ENCODE peak calls at places on chromosome 1, in six cellular contexts. One of them, this sample, is unnamed.

GRCh38 chr1:192632188-192632587 is 3.8 kb upstream of the RGS13 start:
- DNase-seq in iPS DF 6.9: no peak
- DNase-seq in fibroblast of lung: peak; percentile 52
- DNase-seq in HCT116: no peak
- DNase-seq in substantia nigra: no peak
- DNase-seq in prostate gland: no peak
- DNase-seq in this sample: no peak

GRCh38 chr1:168447871-168448270 is 95.9 kb downstream of the XCL2 start:
- DNase-seq in substantia nigra: no peak
- DNase-seq in iPS DF 6.9: no peak
- DNase-seq in prostate gland: no peak
- DNase-seq in fibroblast of lung: no peak
- DNase-seq in HCT116: no peak
- DNase-seq in this sample: no peak

GRCh38 chr1:17636612-17637011 is 97.1 kb downstream of the ARHGEF10L start:
- DNase-seq in iPS DF 6.9: no peak
- DNase-seq in HCT116: no peak
- DNase-seq in fibroblast of lung: peak; percentile 54
- DNase-seq in substantia nigra: no peak
- DNase-seq in prostate gland: no peak
- DNase-seq in this sample: no peak

GRCh38 chr1:172976222-172977041 is 74.3 kb downstream of the TNFSF18 start:
- DNase-seq in fibroblast of lung: peak; percentile 97
- DNase-seq in substantia nigra: no peak
- DNase-seq in HCT116: no peak
- DNase-seq in prostate gland: peak; percentile 63
- DNase-seq in iPS DF 6.9: no peak
- DNase-seq in this sample: no peak

GRCh38 chr1:35111106-35111505 is 31.9 kb downstream of the ZMYM1 start:
- DNase-seq in HCT116: no peak
- DNase-seq in iPS DF 6.9: no peak
- DNase-seq in substantia nigra: no peak
- DNase-seq in prostate gland: no peak
- DNase-seq in fibroblast of lung: peak; percentile 87
- DNase-seq in this sample: no peak

GRCh38 chr1:179586107-179586823 is 5.4 kb upstream of the TDRD5 start:
- DNase-seq in fibroblast of lung: peak; percentile 42
- DNase-seq in HCT116: no peak
- DNase-seq in substantia nigra: no peak
- DNase-seq in iPS DF 6.9: no peak
- DNase-seq in prostate gland: peak; percentile 55
- DNase-seq in this sample: peak; percentile 59

GRCh38 chr1:16248603-16249534 is 11.9 kb upstream of the CPLANE2 start:
- DNase-seq in substantia nigra: peak; percentile 7
- DNase-seq in prostate gland: peak; percentile 94
- DNase-seq in HCT116: peak; percentile 13
- DNase-seq in iPS DF 6.9: no peak
- DNase-seq in fibroblast of lung: peak; percentile 85
- DNase-seq in this sample: peak; percentile 68

GRCh38 chr1:243421784-243422183 is 165.9 kb downstream of the SDCCAG8 start:
- DNase-seq in fibroblast of lung: peak; percentile 93
- DNase-seq in iPS DF 6.9: no peak
- DNase-seq in HCT116: no peak
- DNase-seq in prostate gland: peak; percentile 32
- DNase-seq in substantia nigra: no peak
- DNase-seq in this sample: no peak

GRCh38 chr1:117660266-117660973 is 54.6 kb downstream of the TENT5C start:
- DNase-seq in substantia nigra: no peak
- DNase-seq in HCT116: no peak
- DNase-seq in prostate gland: no peak
- DNase-seq in iPS DF 6.9: no peak
- DNase-seq in fibroblast of lung: no peak
- DNase-seq in this sample: no peak

GRCh38 chr1:39671793-39672550 is at the start of gene NT5C1A:
- DNase-seq in prostate gland: no peak
- DNase-seq in fibroblast of lung: peak; percentile 18
- DNase-seq in iPS DF 6.9: no peak
- DNase-seq in substantia nigra: no peak
- DNase-seq in HCT116: no peak
- DNase-seq in this sample: no peak

GRCh38 chr1:175317309-175317708 is 124.7 kb upstream of the KIAA0040 start:
- DNase-seq in substantia nigra: no peak
- DNase-seq in iPS DF 6.9: peak; percentile 22
- DNase-seq in HCT116: peak; percentile 13
- DNase-seq in prostate gland: no peak
- DNase-seq in fibroblast of lung: no peak
- DNase-seq in this sample: no peak

GRCh38 chr1:22037520-22037919 is 15.0 kb upstream of the CDC42 start:
- DNase-seq in prostate gland: no peak
- DNase-seq in fibroblast of lung: no peak
- DNase-seq in iPS DF 6.9: no peak
- DNase-seq in HCT116: no peak
- DNase-seq in substantia nigra: no peak
- DNase-seq in this sample: no peak

GRCh38 chr1:111571987-111572386 is 47.6 kb upstream of the RAP1A start:
- DNase-seq in iPS DF 6.9: no peak
- DNase-seq in substantia nigra: no peak
- DNase-seq in fibroblast of lung: peak; percentile 79
- DNase-seq in HCT116: no peak
- DNase-seq in prostate gland: no peak
- DNase-seq in this sample: no peak

GRCh38 chr1:89810880-89811279 is 10.0 kb upstream of the LRRC8D start:
- DNase-seq in substantia nigra: no peak
- DNase-seq in iPS DF 6.9: no peak
- DNase-seq in fibroblast of lung: no peak
- DNase-seq in prostate gland: no peak
- DNase-seq in HCT116: no peak
- DNase-seq in this sample: no peak

GRCh38 chr1:117237701-117238413 is 27.1 kb upstream of the VTCN1 start:
- DNase-seq in substantia nigra: no peak
- DNase-seq in prostate gland: no peak
- DNase-seq in fibroblast of lung: peak; percentile 70
- DNase-seq in HCT116: no peak
- DNase-seq in iPS DF 6.9: no peak
- DNase-seq in this sample: no peak

GRCh38 chr1:233518344-233518743 is 95.6 kb upstream of the KCNK1 start:
- DNase-seq in prostate gland: no peak
- DNase-seq in HCT116: peak; percentile 65
- DNase-seq in substantia nigra: no peak
- DNase-seq in fibroblast of lung: peak; percentile 12
- DNase-seq in iPS DF 6.9: peak; percentile 52
- DNase-seq in this sample: no peak

GRCh38 chr1:34682452-34683223 is 72.2 kb upstream of the GJB5 start:
- DNase-seq in substantia nigra: no peak
- DNase-seq in iPS DF 6.9: no peak
- DNase-seq in prostate gland: no peak
- DNase-seq in fibroblast of lung: no peak
- DNase-seq in HCT116: no peak
- DNase-seq in this sample: no peak

GRCh38 chr1:207808322-207808705 is 56.5 kb downstream of the CD46 start:
- DNase-seq in iPS DF 6.9: no peak
- DNase-seq in substantia nigra: no peak
- DNase-seq in HCT116: no peak
- DNase-seq in prostate gland: peak; percentile 66
- DNase-seq in fibroblast of lung: no peak
- DNase-seq in this sample: no peak

GRCh38 chr1:48665743-48666142 is 110.9 kb downstream of the BEND5 start:
- DNase-seq in substantia nigra: no peak
- DNase-seq in prostate gland: no peak
- DNase-seq in fibroblast of lung: no peak
- DNase-seq in HCT116: no peak
- DNase-seq in iPS DF 6.9: no peak
- DNase-seq in this sample: no peak

GRCh38 chr1:87968259-87968955 is 639.7 kb downstream of the LMO4 start:
- DNase-seq in prostate gland: no peak
- DNase-seq in fibroblast of lung: peak; percentile 92
- DNase-seq in HCT116: no peak
- DNase-seq in iPS DF 6.9: no peak
- DNase-seq in substantia nigra: no peak
- DNase-seq in this sample: no peak

GRCh38 chr1:95084317-95085176 is 11.8 kb upstream of the ALG14 start:
- DNase-seq in HCT116: peak; percentile 47
- DNase-seq in iPS DF 6.9: no peak
- DNase-seq in fibroblast of lung: peak; percentile 17
- DNase-seq in prostate gland: no peak
- DNase-seq in substantia nigra: no peak
- DNase-seq in this sample: no peak

GRCh38 chr1:175222296-175222938 is 29.8 kb upstream of the KIAA0040 start:
- DNase-seq in iPS DF 6.9: no peak
- DNase-seq in prostate gland: peak; percentile 33
- DNase-seq in fibroblast of lung: peak; percentile 3
- DNase-seq in substantia nigra: no peak
- DNase-seq in HCT116: no peak
- DNase-seq in this sample: no peak

GRCh38 chr1:75134939-75135828 is 996 bp downstream of the LHX8 start:
- DNase-seq in prostate gland: no peak
- DNase-seq in iPS DF 6.9: no peak
- DNase-seq in substantia nigra: no peak
- DNase-seq in fibroblast of lung: peak; percentile 5
- DNase-seq in HCT116: no peak
- DNase-seq in this sample: no peak

GRCh38 chr1:1400576-1401456 is 1.7 kb upstream of the CCNL2 start:
- DNase-seq in HCT116: no peak
- DNase-seq in prostate gland: no peak
- DNase-seq in iPS DF 6.9: no peak
- DNase-seq in substantia nigra: no peak
- DNase-seq in fibroblast of lung: peak; percentile 18
- DNase-seq in this sample: no peak

GRCh38 chr1:1403543-1404112 is 3.5 kb downstream of the MRPL20 start:
- DNase-seq in substantia nigra: no peak
- DNase-seq in HCT116: no peak
- DNase-seq in fibroblast of lung: no peak
- DNase-seq in iPS DF 6.9: no peak
- DNase-seq in prostate gland: no peak
- DNase-seq in this sample: no peak

GRCh38 chr1:1401457-1402010 is 2.4 kb upstream of the CCNL2 start:
- DNase-seq in HCT116: no peak
- DNase-seq in substantia nigra: no peak
- DNase-seq in fibroblast of lung: no peak
- DNase-seq in iPS DF 6.9: no peak
- DNase-seq in prostate gland: no peak
- DNase-seq in this sample: no peak

GRCh38 chr1:1399870-1400575 is 888 bp upstream of the CCNL2 start:
- DNase-seq in substantia nigra: no peak
- DNase-seq in fibroblast of lung: peak; percentile 25
- DNase-seq in HCT116: no peak
- DNase-seq in iPS DF 6.9: no peak
- DNase-seq in prostate gland: no peak
- DNase-seq in this sample: no peak

GRCh38 chr1:1402081-1402900 is 3.2 kb upstream of the CCNL2 start:
- DNase-seq in HCT116: peak; percentile 52
- DNase-seq in prostate gland: no peak
- DNase-seq in fibroblast of lung: peak; percentile 72
- DNase-seq in iPS DF 6.9: no peak
- DNase-seq in substantia nigra: no peak
- DNase-seq in this sample: no peak
- H3K27ac ChIP-seq in HCT116: peak overlapping the region; percentile 86
- H3K27ac ChIP-seq in prostate gland: no peak overlapping the region
- H3K27ac ChIP-seq in fibroblast of lung: no peak overlapping the region
- H3K27ac ChIP-seq in iPS DF 6.9: no peak overlapping the region
- H3K27ac ChIP-seq in substantia nigra: no peak overlapping the region
- H3K27ac ChIP-seq in this sample: no peak overlapping the region

DNA sequence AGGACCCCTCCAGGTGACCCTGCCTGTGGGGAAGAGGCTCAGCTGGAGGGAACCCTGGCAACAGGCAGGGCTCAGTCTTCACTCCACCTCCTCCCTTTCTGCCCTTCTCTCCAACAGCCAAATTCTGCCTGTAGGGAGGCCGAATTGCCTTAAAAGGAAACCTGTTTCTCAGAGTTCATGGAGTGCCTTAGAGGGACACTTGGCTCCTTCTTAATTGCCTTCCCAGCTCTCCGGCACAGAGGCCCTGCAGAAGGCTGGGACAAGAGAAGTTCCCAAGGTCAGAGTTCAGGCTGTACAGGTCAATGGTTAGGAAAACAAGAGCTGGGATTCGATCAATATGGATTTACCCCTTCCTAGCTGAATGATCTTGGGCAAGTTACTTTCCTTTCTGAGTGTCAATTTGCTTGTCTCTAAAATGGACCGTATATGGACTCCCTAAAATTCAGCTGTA is 6.2 kb downstream of the CSRP1 start:
- DNase-seq in iPS DF 6.9: no peak
- DNase-seq in substantia nigra: no peak
- DNase-seq in fibroblast of lung: peak; percentile 50
- DNase-seq in HCT116: no peak
- DNase-seq in prostate gland: peak; percentile 55
- DNase-seq in this sample: peak; percentile 72
- H3K27ac ChIP-seq in iPS DF 6.9: no peak overlapping the region
- H3K27ac ChIP-seq in substantia nigra: peak overlapping the region; percentile 98
- H3K27ac ChIP-seq in fibroblast of lung: peak overlapping the region; percentile 72
- H3K27ac ChIP-seq in HCT116: no peak overlapping the region
- H3K27ac ChIP-seq in prostate gland: peak overlapping the region; percentile 91
- H3K27ac ChIP-seq in this sample: peak overlapping the region; percentile 99

DNA sequence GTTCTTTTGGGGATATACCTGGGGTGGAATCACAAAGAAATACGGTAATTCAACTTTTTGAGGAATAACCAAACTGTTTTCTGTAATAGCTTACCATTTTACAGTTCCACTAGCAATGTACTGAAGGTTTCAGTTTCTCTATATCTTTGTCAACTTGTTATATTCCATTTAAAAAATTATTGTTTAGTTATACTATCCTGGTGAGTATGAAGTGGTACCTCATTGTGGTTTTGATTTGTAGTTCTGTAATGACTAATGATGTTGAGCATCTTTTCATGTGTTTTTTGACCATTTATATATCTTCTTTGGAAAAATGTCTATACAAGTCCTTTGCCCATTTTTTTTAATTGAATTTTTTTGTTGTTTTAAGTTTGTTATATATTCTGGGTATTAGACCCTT is 39.4 kb downstream of the MAST2 start:
- DNase-seq in HCT116: no peak
- DNase-seq in substantia nigra: no peak
- DNase-seq in prostate gland: no peak
- DNase-seq in iPS DF 6.9: no peak
- DNase-seq in fibroblast of lung: no peak
- DNase-seq in this sample: no peak
- H3K27ac ChIP-seq in HCT116: no peak overlapping the region
- H3K27ac ChIP-seq in substantia nigra: no peak overlapping the region
- H3K27ac ChIP-seq in prostate gland: no peak overlapping the region
- H3K27ac ChIP-seq in iPS DF 6.9: no peak overlapping the region
- H3K27ac ChIP-seq in fibroblast of lung: no peak overlapping the region
- H3K27ac ChIP-seq in this sample: no peak overlapping the region

DNA sequence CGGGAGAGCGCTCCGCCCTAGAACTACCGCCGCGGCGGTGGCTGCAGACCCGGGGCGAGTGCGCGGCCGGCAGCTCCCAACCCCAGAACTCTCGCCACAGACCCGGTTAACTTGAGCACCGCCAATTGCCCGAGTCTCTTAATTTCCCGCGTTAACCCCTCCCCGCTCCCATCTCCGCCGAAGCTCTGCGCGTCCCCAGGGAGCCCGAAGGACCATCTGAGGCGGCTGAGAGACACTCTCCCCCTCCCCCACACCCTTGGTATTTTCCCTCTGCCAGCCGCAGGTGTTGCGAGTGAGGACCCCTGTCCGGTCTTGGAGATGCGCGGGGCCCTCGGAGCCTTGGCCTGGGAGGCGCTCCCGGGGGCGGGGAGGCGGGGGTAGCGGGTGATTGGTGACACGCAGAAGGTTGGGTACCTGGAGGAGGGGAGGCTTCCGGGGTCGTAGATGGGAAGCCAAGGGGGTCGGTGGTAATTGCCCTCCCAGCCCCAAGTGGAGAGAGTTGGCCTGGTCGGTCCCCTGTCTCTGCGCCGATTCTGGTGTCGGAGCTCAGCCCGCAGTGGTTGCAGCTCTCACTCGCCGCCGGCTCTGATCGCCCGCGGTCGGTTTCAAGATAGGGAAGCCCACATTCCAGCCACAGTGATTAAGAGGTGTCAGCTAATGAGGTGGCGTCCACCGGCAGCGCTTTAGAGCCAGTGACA is 858 bp upstream of the SUSD4 start:
- DNase-seq in substantia nigra: no peak
- DNase-seq in fibroblast of lung: peak; percentile 11
- DNase-seq in HCT116: no peak
- DNase-seq in prostate gland: no peak
- DNase-seq in iPS DF 6.9: no peak
- DNase-seq in this sample: no peak
- H3K27ac ChIP-seq in substantia nigra: no peak overlapping the region
- H3K27ac ChIP-seq in fibroblast of lung: no peak overlapping the region
- H3K27ac ChIP-seq in HCT116: no peak overlapping the region
- H3K27ac ChIP-seq in prostate gland: no peak overlapping the region
- H3K27ac ChIP-seq in iPS DF 6.9: no peak overlapping the region
- H3K27ac ChIP-seq in this sample: no peak overlapping the region